ENCODE peak calls at places on chromosomes 5 and 9, in four cellular contexts. Z is prostate gland, H is tibial nerve, G is heart left ventricle. Q is an unnamed sample. For H3K9me3, the result is how much of the 10 kb centered on the place peaks cover.

GRCh38 chr5:11903121-11903613 is 1.1 kb downstream of the CTNND2 start:
- DNase-seq in Z (no peak), H (no peak), G (peak), Q (no peak)

GRCh38 chr5:41748631-41749030 is 121.6 kb downstream of the OXCT1 start:
- DNase-seq in Z (no peak), H (no peak), G (no peak), Q (no peak)

GRCh38 chr5:28110756-28111155 is 1072.4 kb upstream of the CDH9 start:
- DNase-seq in Z (no peak), H (no peak), G (no peak), Q (no peak)

GRCh38 chr5:146388418-146388817 is 49.8 kb downstream of the POU4F3 start:
- DNase-seq in Z (no peak), H (no peak), G (no peak), Q (no peak)

GRCh38 chr5:27962201-27962600 is 923.8 kb upstream of the CDH9 start:
- DNase-seq in Z (no peak), H (no peak), G (no peak), Q (no peak)

GRCh38 chr5:109407913-109408312 is 1.9 kb downstream of the PJA2 start:
- DNase-seq in Z (no peak), H (no peak), G (no peak), Q (no peak)

GRCh38 chr5:157718529-157718928 is 12.7 kb upstream of the THG1L start:
- DNase-seq in Z (no peak), H (peak), G (no peak), Q (no peak)

GRCh38 chr5:14686517-14686916 is 22.0 kb downstream of the OTULIN start:
- DNase-seq in Z (no peak), H (no peak), G (no peak), Q (no peak)

GRCh38 chr5:136619556-136619955 is 254.2 kb upstream of the TRPC7 start:
- DNase-seq in Z (no peak), H (no peak), G (no peak), Q (no peak)

GRCh38 chr5:124061663-124062062 is 549.7 kb downstream of the CSNK1G3 start:
- DNase-seq in Z (peak), H (peak), G (no peak), Q (no peak)

GRCh38 chr9:129590466-129590865 is 30.4 kb downstream of the C9orf50 start:
- DNase-seq in Z (no peak), H (no peak), G (no peak), Q (no peak)

GRCh38 chr5:154797762-154798161 is 42.6 kb downstream of the LARP1 start:
- DNase-seq in Z (no peak), H (no peak), G (no peak), Q (no peak)

GRCh38 chr9:20569525-20569924 is 52.8 kb downstream of the MLLT3 start:
- DNase-seq in Z (no peak), H (no peak), G (no peak), Q (no peak)

GRCh38 chr9:116287721-116288120 is 134.1 kb downstream of the PAPPA start:
- DNase-seq in Z (no peak), H (no peak), G (no peak), Q (no peak)

DNA sequence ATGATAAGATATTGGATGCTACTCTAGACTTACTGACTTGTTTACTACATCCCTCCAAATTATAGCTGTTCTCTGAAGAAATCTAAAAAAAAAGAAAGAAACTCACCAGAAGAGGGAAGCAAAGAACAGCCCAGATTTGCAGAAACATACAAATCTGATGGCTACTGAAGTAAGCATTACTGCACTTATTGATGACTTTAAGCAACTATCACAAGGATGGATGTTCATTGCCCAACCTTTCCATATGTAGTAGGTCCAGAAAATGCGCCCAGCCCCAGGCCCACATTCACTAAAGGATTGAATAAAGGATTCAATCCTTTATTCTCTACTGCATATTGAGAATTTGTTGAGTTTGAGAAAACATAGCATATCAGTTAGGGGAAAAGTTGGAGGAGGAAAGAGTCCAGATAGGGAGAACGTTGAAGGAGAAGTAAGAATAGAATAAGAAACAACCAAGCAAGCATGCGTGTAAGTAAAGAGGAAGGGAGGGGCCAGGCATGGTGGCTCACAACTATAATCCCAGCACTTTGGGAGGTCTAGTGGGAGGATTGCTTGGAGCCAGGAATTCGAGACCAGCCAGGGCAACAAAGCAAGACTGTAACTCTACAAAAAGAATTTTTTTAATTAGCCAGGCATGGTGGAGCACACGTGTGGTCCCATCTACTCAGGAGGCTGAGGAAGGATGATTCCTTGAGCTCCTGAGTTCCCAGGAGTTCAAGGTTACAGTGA is 33.8 kb upstream of the DTWD2 start:
- DNase-seq in Z (no peak), H (no peak), G (no peak), Q (no peak)
- TF ChIP-seq CTCF in Z (no peak), H (peak), G (peak), Q (peak)

DNA sequence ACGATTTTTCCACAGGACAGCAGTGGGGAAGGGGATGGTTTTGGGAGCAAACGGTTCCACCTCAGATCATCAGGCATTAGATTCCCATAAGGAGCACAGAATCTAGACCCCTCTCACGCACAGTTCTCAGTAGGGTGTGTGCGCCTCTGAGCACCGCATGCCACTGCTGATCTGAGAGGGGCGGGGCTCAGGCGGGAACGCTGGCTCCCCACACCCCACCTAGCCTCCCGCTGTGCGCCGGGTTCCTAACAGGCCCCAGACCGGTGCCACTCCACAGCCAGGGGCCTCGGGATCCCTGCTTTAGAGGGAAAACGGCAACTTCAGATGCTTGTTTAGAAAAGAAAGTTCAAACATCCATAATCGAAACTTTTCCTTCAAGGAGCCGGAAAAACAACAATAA is 20.4 kb downstream of the TERT start:
- DNase-seq in Z (no peak), H (no peak), G (no peak), Q (no peak)
- H3K9me3 ChIP-seq in Z (under half), H (under half), G (under half), Q (under half)

DNA sequence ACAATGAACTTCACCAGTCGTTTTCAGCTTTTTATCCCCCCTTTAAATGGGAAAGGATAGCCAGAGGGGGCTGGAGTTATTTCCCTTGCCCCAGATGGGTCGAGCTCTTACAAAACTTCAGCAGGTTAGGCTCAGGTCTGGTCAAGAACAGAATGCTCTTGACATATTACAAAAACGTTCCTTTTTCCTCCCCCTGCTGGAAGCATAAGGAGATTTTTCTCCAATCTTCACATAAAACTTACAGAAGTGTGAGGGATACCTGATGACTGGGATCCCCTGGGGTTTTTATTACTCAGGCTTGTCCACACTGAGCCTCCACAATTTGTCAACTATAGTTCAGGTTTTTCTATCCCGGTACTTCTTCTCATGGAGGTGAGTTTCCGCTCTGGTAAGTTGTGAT is 60.8 kb downstream of the CSF2 start:
- DNase-seq in Z (no peak), H (no peak), G (no peak), Q (no peak)
- TF ChIP-seq CTCF in Z (no peak), H (no peak), G (no peak), Q (peak)

DNA sequence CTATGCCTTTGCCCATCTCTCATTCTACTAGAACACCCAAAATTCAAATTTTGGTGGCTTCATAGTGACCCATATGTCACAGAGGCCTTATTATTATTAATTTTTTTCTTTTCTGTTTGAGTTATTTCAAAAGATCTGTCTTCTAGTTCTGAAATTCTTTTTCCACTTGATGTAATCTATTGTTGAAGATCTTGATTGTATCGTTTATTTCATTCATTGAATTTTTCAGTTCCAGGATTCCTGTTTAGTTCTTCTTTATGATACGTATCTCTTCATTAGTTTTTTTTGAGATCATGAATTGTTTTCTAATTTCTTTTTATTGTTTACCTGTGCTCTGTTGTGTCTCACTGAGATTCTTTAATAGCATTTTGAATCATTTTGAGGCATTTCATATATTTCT is 24.6 kb upstream of the APBA1 start:
- DNase-seq in Z (no peak), H (no peak), G (no peak), Q (no peak)
- H3K9me3 ChIP-seq in Z (under half), H (under half), G (under half), Q (under half)

Q was measured in upper lobe of right lung.